ENCODE peak calls at places on chromosomes 5 and 9, in five cellular contexts. Q is fibroblast of the aortic adventitia, X is cardiac muscle cell, Z is colonic mucosa, B is A549. O is an unnamed sample.

GRCh38 chr9:69894720-69895119 is 74.1 kb downstream of the CFAP95 start:
- DNase-seq in Z (no peak), X (no peak), B (no peak), Q (no peak), O (no peak)

GRCh38 chr9:110101531-110102161 is 106.3 kb downstream of the C9orf152 start:
- DNase-seq in Z (no peak), Q (no peak), X (peak), B (no peak), O (peak)

GRCh38 chr5:159211712-159212111 is 2.4 kb upstream of the RNF145 start:
- DNase-seq in Q (no peak), B (no peak), X (no peak), Z (peak), O (no peak)

GRCh38 chr5:97266576-97266975 is 83.5 kb upstream of the RIOK2 start:
- DNase-seq in B (no peak), Q (peak), Z (peak), X (peak), O (no peak)

GRCh38 chr5:67361932-67362729 is 165.5 kb upstream of the CD180 start:
- DNase-seq in Z (no peak), X (peak), Q (peak), B (no peak), O (no peak)

GRCh38 chr5:170173227-170173626 is 59.6 kb upstream of the C5orf58 start:
- DNase-seq in Z (no peak), X (no peak), Q (peak), B (peak), O (no peak)

GRCh38 chr9:136611606-136612005 is 51.1 kb upstream of the EGFL7 start:
- DNase-seq in Z (no peak), Q (no peak), X (no peak), B (no peak), O (peak)

GRCh38 chr5:94702729-94703128 is 84.3 kb downstream of the SLF1 start:
- DNase-seq in Z (no peak), Q (no peak), B (no peak), X (no peak), O (no peak)

GRCh38 chr5:107671742-107672211 is 1.0 kb upstream of the EFNA5 start:
- DNase-seq in X (peak), Q (peak), B (peak), Z (no peak), O (no peak)

GRCh38 chr5:136040746-136041415 is 12.1 kb downstream of the TGFBI start:
- DNase-seq in Z (peak), B (no peak), Q (no peak), X (no peak), O (peak)

GRCh38 chr9:116939605-116940004 is 252.5 kb downstream of the TRIM32 start:
- DNase-seq in Z (no peak), X (no peak), Q (peak), B (no peak), O (no peak)

GRCh38 chr5:172569862-172570558 is 71.1 kb upstream of the NEURL1B start:
- DNase-seq in B (no peak), X (no peak), Z (peak), Q (no peak), O (no peak)

GRCh38 chr9:117247271-117247670 is 167.6 kb downstream of the ASTN2 start:
- DNase-seq in Q (no peak), B (peak), X (peak), Z (no peak), O (no peak)

GRCh38 chr5:96582343-96582742 is 79.8 kb upstream of the CAST start:
- DNase-seq in B (no peak), Z (no peak), X (no peak), Q (peak), O (no peak)

GRCh38 chr9:95368377-95369160 is 51.1 kb upstream of the FANCC start:
- DNase-seq in Z (peak), B (no peak), X (no peak), Q (no peak), O (no peak)

GRCh38 chr9:21502586-21502985 is 20.5 kb upstream of the IFNE start:
- DNase-seq in Z (no peak), X (no peak), Q (no peak), B (no peak), O (no peak)

GRCh38 chr5:16924201-16924600 is 11.9 kb downstream of the MYO10 start:
- DNase-seq in Z (no peak), Q (no peak), X (no peak), B (no peak), O (no peak)

GRCh38 chr5:172658869-172659513 is 17.9 kb downstream of the NEURL1B start:
- DNase-seq in Q (no peak), Z (peak), B (no peak), X (no peak), O (peak)

GRCh38 chr9:89052470-89053097 is 61.3 kb downstream of the S1PR3 start:
- DNase-seq in Q (peak), Z (no peak), B (no peak), X (peak), O (no peak)

GRCh38 chr5:10310073-10310779 is 2.5 kb upstream of the CMBL start:
- DNase-seq in X (no peak), Z (peak), Q (no peak), B (peak), O (no peak)

GRCh38 chr9:117307701-117308100 is 107.2 kb downstream of the ASTN2 start:
- DNase-seq in Z (no peak), X (no peak), Q (no peak), B (no peak), O (no peak)

GRCh38 chr9:116661037-116661954 is 25.8 kb upstream of the TRIM32 start:
- DNase-seq in X (peak), B (peak), Z (no peak), Q (peak), O (no peak)

GRCh38 chr9:31790720-31791119 is 593.7 kb upstream of the ACO1 start:
- DNase-seq in Z (no peak), Q (no peak), X (no peak), B (no peak), O (no peak)

GRCh38 chr5:72085319-72085718 is 22.0 kb upstream of the MAP1B start:
- DNase-seq in Z (no peak), X (no peak), B (no peak), Q (no peak), O (no peak)

GRCh38 chr5:124544366-124545055 is 201.9 kb downstream of the ZNF608 start:
- DNase-seq in B (no peak), Q (no peak), Z (no peak), X (no peak), O (no peak)

GRCh38 chr9:11159318-11159862 is 546.6 kb upstream of the PTPRD start:
- DNase-seq in B (no peak), X (no peak), Q (no peak), Z (no peak), O (no peak)

GRCh38 chr9:96031366-96031824 is 155.9 kb downstream of the ERCC6L2 start:
- DNase-seq in X (peak), B (peak), Z (peak), Q (peak), O (peak)

GRCh38 chr5:56211298-56211865 is 21.7 kb downstream of the ANKRD55 start:
- DNase-seq in Q (peak), Z (no peak), B (peak), X (peak), O (no peak)

GRCh38 chr5:74538206-74538661 is 102.3 kb downstream of the ENC1 start:
- DNase-seq in Q (peak), X (peak), Z (peak), B (peak), O (no peak)

GRCh38 chr9:129608561-129609481 is 12.1 kb downstream of the C9orf50 start:
- DNase-seq in X (no peak), B (peak), Z (peak), Q (no peak), O (peak)

GRCh38 chr9:16868706-16869105 is 1.8 kb downstream of the BNC2 start:
- DNase-seq in X (peak), Z (no peak), Q (peak), B (no peak), O (no peak)

GRCh38 chr9:16864741-16865434 is 5.6 kb downstream of the BNC2 start:
- DNase-seq in Z (no peak), X (peak), B (no peak), Q (peak), O (no peak)

GRCh38 chr9:16867571-16868311 is 2.7 kb downstream of the BNC2 start:
- DNase-seq in B (no peak), Z (no peak), X (peak), Q (peak), O (no peak)

GRCh38 chr9:16869140-16869903 is 1.1 kb downstream of the BNC2 start:
- DNase-seq in B (no peak), Z (peak), X (peak), Q (peak), O (no peak)

GRCh38 chr9:16866542-16866941 is 3.9 kb downstream of the BNC2 start:
- DNase-seq in B (no peak), Z (no peak), X (peak), Q (peak), O (no peak)
- H3K4me3 ChIP-seq in B (no peak), Z (no peak), X (no peak), Q (peak), O (no peak)

GRCh38 chr5:151296974-151297373 is 6.6 kb downstream of the SLC36A3 start:
- DNase-seq in Z (no peak), Q (no peak), X (no peak), B (no peak), O (no peak)
- H3K4me3 ChIP-seq in Z (no peak), Q (no peak), X (no peak), B (no peak), O (no peak)

GRCh38 chr9:115115117-115115880 is 2.7 kb downstream of the TNC start:
- DNase-seq in B (no peak), X (no peak), Z (no peak), Q (no peak), O (no peak)

GRCh38 chr9:115118471-115119156 is 657 bp upstream of the TNC start:
- DNase-seq in Z (peak), B (peak), X (peak), Q (peak), O (peak)

GRCh38 chr9:115115924-115116323 is 2.0 kb downstream of the TNC start:
- DNase-seq in Z (no peak), B (no peak), X (no peak), Q (peak), O (no peak)

GRCh38 chr9:115117999-115118470 is at the start of gene TNC:
- DNase-seq in B (peak), X (peak), Q (peak), Z (peak), O (peak)

GRCh38 chr9:115116620-115117284 is 1.2 kb downstream of the TNC start:
- DNase-seq in Q (no peak), B (no peak), X (no peak), Z (no peak), O (no peak)
- H3K4me3 ChIP-seq in Q (no peak), B (no peak), X (no peak), Z (no peak), O (no peak)

GRCh38 chr9:7536310-7536939 is 263.2 kb downstream of the DMAC1 start:
- DNase-seq in Q (peak), Z (peak), X (peak), B (peak), O (peak)

GRCh38 chr9:7534211-7534935 is 265.2 kb downstream of the DMAC1 start:
- DNase-seq in X (peak), B (no peak), Z (no peak), Q (no peak), O (no peak)

GRCh38 chr9:7533376-7534090 is 266.0 kb downstream of the DMAC1 start:
- DNase-seq in X (no peak), Z (no peak), Q (no peak), B (no peak), O (no peak)
- H3K4me3 ChIP-seq in X (no peak), Z (no peak), Q (no peak), B (no peak), O (no peak)

GRCh38 chr9:2838356-2838983 is 5.4 kb downstream of the PUM3 start:
- DNase-seq in Z (no peak), B (no peak), Q (peak), X (peak), O (no peak)
- H3K4me3 ChIP-seq in Z (no peak), B (peak), Q (peak), X (no peak), O (no peak)

GRCh38 chr5:30063503-30063902 is 1130.0 kb upstream of the CDH6 start:
- DNase-seq in X (no peak), Q (no peak), B (no peak), Z (no peak), O (no peak)
- H3K4me3 ChIP-seq in X (no peak), Q (no peak), B (no peak), Z (no peak), O (no peak)

DNA sequence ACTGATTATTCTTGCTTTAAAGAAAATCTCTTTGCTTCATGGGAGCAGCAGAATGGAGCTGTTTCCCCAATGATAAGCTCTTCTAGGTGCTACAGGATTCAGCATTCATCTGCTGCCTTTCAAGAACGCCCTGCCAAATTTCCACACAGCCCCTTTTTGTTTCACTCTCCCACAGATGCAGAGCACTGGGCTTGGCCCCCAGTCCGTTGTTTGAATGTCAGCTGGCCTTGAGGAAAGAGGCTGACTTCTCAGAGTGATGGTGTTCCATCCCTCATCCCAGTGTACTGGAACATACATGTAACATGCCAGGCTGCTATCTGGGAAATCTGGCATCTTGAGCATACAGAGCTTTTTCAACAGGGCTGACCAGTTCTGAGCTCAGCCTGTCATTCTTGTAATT is 2.6 kb downstream of the GALNT10 start:
- DNase-seq in B (no peak), Z (no peak), Q (no peak), X (no peak), O (no peak)
- H3K4me3 ChIP-seq in B (no peak), Z (no peak), Q (peak), X (no peak), O (no peak)

GRCh38 chr5:2752875-2753435 is 1.5 kb upstream of the IRX2 start:
- DNase-seq in X (no peak), Z (no peak), Q (no peak), B (no peak), O (no peak)
- H3K4me3 ChIP-seq in X (peak), Z (no peak), Q (peak), B (no peak), O (no peak)

GRCh38 chr5:99019812-99020697 is 91.2 kb upstream of the CHD1 start:
- DNase-seq in Z (peak), B (peak), X (peak), Q (peak), O (no peak)

GRCh38 chr5:99019254-99019653 is 90.4 kb upstream of the CHD1 start:
- DNase-seq in Q (no peak), X (peak), B (no peak), Z (no peak), O (no peak)

GRCh38 chr5:99020698-99021048 is 91.9 kb upstream of the CHD1 start:
- DNase-seq in B (no peak), Z (peak), Q (no peak), X (no peak), O (no peak)

GRCh38 chr5:99025298-99026045 is 96.7 kb upstream of the CHD1 start:
- DNase-seq in Z (peak), Q (no peak), B (peak), X (no peak), O (peak)

DNA sequence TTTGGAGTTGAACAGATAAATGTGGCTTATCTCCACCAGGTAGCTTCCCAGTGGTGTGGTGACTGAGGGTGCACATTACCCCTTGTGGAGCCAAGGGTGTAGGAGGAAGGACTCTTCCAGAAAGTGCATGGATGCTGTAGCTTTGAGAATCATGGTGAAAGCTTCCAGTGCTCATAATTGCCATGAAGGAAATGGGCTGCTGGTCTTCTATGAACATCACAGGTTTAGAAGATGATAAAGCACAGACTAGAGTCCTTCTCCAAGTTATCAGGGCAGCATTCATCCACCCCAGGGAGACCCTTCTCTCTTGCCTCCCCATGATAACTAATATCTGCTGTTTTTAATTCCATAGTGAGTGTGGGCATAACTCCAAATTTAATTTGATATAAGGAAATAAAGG is 93.4 kb upstream of the CHD1 start:
- DNase-seq in X (no peak), Z (peak), B (no peak), Q (no peak), O (no peak)
- H3K4me3 ChIP-seq in X (no peak), Z (no peak), B (no peak), Q (no peak), O (no peak)